ENCODE peak calls at places on chromosomes 13 and 19, in nine cellular contexts. L is BE2C; A is glutamatergic neuron; Q is central memory CD4-positive, alpha-beta T cell; J is CD4-positive, alpha-beta T cell; W is M059J; N is endodermal cell; R is spleen; G is choroid plexus epithelial cell. P is an unnamed sample.

GRCh38 chr19:15644066-15644741 is 3.5 kb downstream of the CYP4F3 start:
- DNase-seq in W (no peak), R (no peak), Q (no peak), G (no peak), N (no peak), A (no peak), J (no peak), L (no peak), P (no peak)

GRCh38 chr19:51256053-51256682 is 5.3 kb downstream of the SIGLECL1 start:
- DNase-seq in A (no peak), L (no peak), J (no peak), R (no peak), N (peak), G (no peak), W (no peak), Q (no peak), P (no peak)

GRCh38 chr13:50989476-50989875 is 79.9 kb downstream of the RNASEH2B start:
- DNase-seq in W (no peak), N (peak), G (peak), R (no peak), A (no peak), J (no peak), L (no peak), Q (no peak), P (no peak)

GRCh38 chr19:9865732-9866627 is 30.9 kb downstream of the PIN1 start:
- DNase-seq in Q (peak), L (no peak), N (no peak), A (no peak), R (no peak), W (no peak), G (no peak), J (no peak), P (no peak)

GRCh38 chr13:111323950-111324651 is 3.7 kb downstream of the TEX29 start:
- DNase-seq in W (no peak), G (no peak), A (no peak), Q (no peak), N (peak), L (no peak), R (peak), J (no peak), P (no peak)

GRCh38 chr13:111329641-111330040 is 9.2 kb downstream of the TEX29 start:
- DNase-seq in J (no peak), R (no peak), W (no peak), Q (no peak), G (no peak), L (no peak), A (no peak), N (no peak), P (no peak)

GRCh38 chr13:23898101-23898500 is 799 bp upstream of the C1QTNF9B start:
- DNase-seq in N (no peak), L (no peak), R (no peak), A (no peak), J (no peak), W (no peak), G (peak), Q (no peak), P (no peak)

GRCh38 chr19:49409441-49410029 is 13.7 kb downstream of the PTH2 start:
- DNase-seq in N (no peak), A (no peak), W (no peak), L (no peak), G (no peak), J (no peak), R (no peak), Q (peak), P (no peak)

GRCh38 chr13:113997845-113998751 is 24.2 kb upstream of the C13orf46 start:
- DNase-seq in Q (no peak), A (peak), N (no peak), L (peak), J (no peak), W (no peak), G (peak), R (peak), P (no peak)

GRCh38 chr13:95188128-95188527 is 113.1 kb downstream of the ABCC4 start:
- DNase-seq in L (no peak), J (no peak), R (no peak), Q (no peak), A (no peak), G (peak), W (no peak), N (no peak), P (no peak)

GRCh38 chr19:27772059-27772458 is 1440.9 kb downstream of the UQCRFS1 start:
- DNase-seq in N (no peak), G (no peak), R (no peak), L (no peak), W (no peak), Q (no peak), J (no peak), A (no peak), P (no peak)

GRCh38 chr13:102658678-102659077 is 36.2 kb downstream of the METTL21C start:
- DNase-seq in N (no peak), Q (no peak), R (no peak), G (no peak), J (no peak), L (no peak), W (no peak), A (no peak), P (peak)

GRCh38 chr13:96112936-96113335 is 23.0 kb downstream of the HS6ST3 start:
- DNase-seq in R (no peak), Q (no peak), J (no peak), G (no peak), A (no peak), L (no peak), W (peak), N (no peak), P (no peak)

GRCh38 chr13:46748300-46748699 is 48.7 kb downstream of the ESD start:
- DNase-seq in N (no peak), G (no peak), W (no peak), R (no peak), J (no peak), A (no peak), Q (no peak), L (peak), P (no peak)

GRCh38 chr19:17834350-17835181 is 13.2 kb downstream of the JAK3 start:
- DNase-seq in L (no peak), Q (no peak), J (no peak), A (no peak), W (peak), G (no peak), R (no peak), N (peak), P (no peak)

GRCh38 chr13:22039961-22040360 is 369.1 kb downstream of the FGF9 start:
- DNase-seq in R (no peak), A (no peak), L (no peak), W (no peak), G (no peak), J (no peak), Q (no peak), N (no peak), P (no peak)

GRCh38 chr19:10896851-10897526 is 25.6 kb downstream of the CARM1 start:
- DNase-seq in J (no peak), R (no peak), A (no peak), Q (no peak), L (no peak), N (peak), W (no peak), G (peak), P (no peak)

GRCh38 chr13:33519561-33520479 is 234.3 kb upstream of the STARD13 start:
- DNase-seq in L (no peak), G (peak), A (no peak), W (peak), Q (no peak), R (no peak), J (no peak), N (no peak), P (no peak)

GRCh38 chr13:95288899-95289500 is 12.3 kb downstream of the ABCC4 start:
- DNase-seq in N (no peak), G (no peak), W (no peak), L (no peak), J (no peak), Q (no peak), R (no peak), A (no peak), P (peak)